ENCODE peak calls at places on chromosomes 5 and 9, in ten cellular contexts. D is occipital lobe; A is HTR-8/SVneo; K is nephron progenitor cell; Q is fibroblast of lung; I is activated naive CD8-positive, alpha-beta T cell treated with anti-CD3 and anti-CD28 coated beads, Interleukin-2, amount 50 U/mL, for 16 hours; M is HFF-Myc; W is cardiac fibroblast; E is central memory CD4-positive, alpha-beta T cell; L is activated CD8-positive, alpha-beta T cell treated with anti-CD3 and anti-CD28 coated beads for 36 hours. C is an unnamed sample.
A peak's percentile ranks its signal among the peaks of the same experiment; 100 is the strongest.

GRCh38 chr5:120927923-120928322 is 463.8 kb downstream of the PRR16 start:
- DNase-seq in D (no peak), A (no peak), K (no peak), W (no peak), L (no peak), I (no peak), M (no peak), E (no peak), Q (no peak), C (no peak)

GRCh38 chr5:135307143-135307903 is 91.7 kb downstream of the MACROH2A1 start:
- DNase-seq in W (no peak), D (no peak), L (no peak), Q (no peak), E (no peak), I (no peak), M (no peak), K (peak; percentile 29), A (no peak), C (no peak)

GRCh38 chr9:126293522-126293889 is 33.1 kb upstream of the MVB12B start:
- DNase-seq in W (no peak), I (no peak), D (no peak), K (no peak), Q (no peak), A (no peak), L (peak; percentile 20), E (no peak), M (no peak), C (no peak)

GRCh38 chr9:127132921-127133647 is 10.6 kb upstream of the ANGPTL2 start:
- DNase-seq in I (no peak), Q (peak; percentile 46), E (no peak), L (no peak), W (peak; percentile 53), A (no peak), M (no peak), D (no peak), K (peak; percentile 38), C (no peak)

GRCh38 chr5:151651997-151652645 is 34.6 kb downstream of the SPARC start:
- DNase-seq in L (peak; percentile 81), K (peak; percentile 84), E (peak; percentile 17), D (peak; percentile 76), M (peak; percentile 66), W (peak; percentile 86), A (peak; percentile 87), Q (peak; percentile 79), I (peak; percentile 45), C (peak; percentile 72)

GRCh38 chr5:151751091-151751490 is 7.3 kb downstream of the ATOX1 start:
- DNase-seq in K (no peak), L (no peak), E (no peak), W (peak; percentile 70), Q (no peak), I (no peak), A (no peak), D (no peak), M (no peak), C (no peak)

GRCh38 chr9:123763910-123764588 is 165.9 kb downstream of the DENND1A start:
- DNase-seq in W (peak; percentile 84), M (no peak), E (no peak), I (no peak), D (no peak), Q (peak; percentile 42), K (no peak), L (no peak), A (peak; percentile 17), C (peak; percentile 72)

GRCh38 chr9:83346655-83347393 is 191.4 kb downstream of the FRMD3 start:
- DNase-seq in L (no peak), M (no peak), W (peak; percentile 32), A (no peak), K (no peak), I (no peak), E (no peak), D (no peak), Q (no peak), C (no peak)

GRCh38 chr5:15255601-15256000 is 244.4 kb upstream of the FBXL7 start:
- DNase-seq in A (no peak), L (no peak), D (no peak), M (no peak), K (no peak), Q (no peak), I (no peak), W (no peak), E (no peak), C (no peak)

GRCh38 chr9:135939351-135940265 is 21.6 kb downstream of the UBAC1 start:
- DNase-seq in L (peak; percentile 70), W (no peak), D (no peak), K (no peak), A (no peak), E (peak; percentile 35), M (no peak), I (no peak), Q (no peak), C (no peak)

GRCh38 chr5:10485142-10485795 is 43.6 kb downstream of the ROPN1L start:
- DNase-seq in W (peak; percentile 77), M (no peak), E (no peak), K (no peak), L (peak; percentile 26), Q (peak; percentile 96), A (peak; percentile 60), I (no peak), D (no peak), C (peak; percentile 77)

GRCh38 chr5:137300411-137301240 is 198.5 kb downstream of the SPOCK1 start:
- DNase-seq in Q (peak; percentile 41), L (no peak), W (peak; percentile 74), M (no peak), K (no peak), I (no peak), E (no peak), A (no peak), D (no peak), C (peak; percentile 79)

GRCh38 chr5:35247645-35248034 is 17.4 kb upstream of the PRLR start:
- DNase-seq in K (no peak), I (no peak), A (no peak), E (no peak), L (no peak), D (no peak), Q (no peak), M (no peak), W (peak; percentile 64), C (peak; percentile 8)

GRCh38 chr9:69611221-69611620 is 61.0 kb downstream of the APBA1 start:
- DNase-seq in D (no peak), L (no peak), K (no peak), I (no peak), M (no peak), A (no peak), W (no peak), Q (no peak), E (no peak), C (no peak)

GRCh38 chr5:143355710-143356109 is 47.8 kb downstream of the NR3C1 start:
- DNase-seq in I (no peak), E (peak; percentile 67), M (peak; percentile 96), K (no peak), W (peak; percentile 97), Q (peak; percentile 93), L (peak; percentile 58), A (peak; percentile 87), D (peak; percentile 17), C (peak; percentile 83)

GRCh38 chr5:73093943-73094342 is 26.4 kb upstream of the TMEM171 start:
- DNase-seq in E (no peak), A (no peak), D (no peak), I (no peak), M (peak; percentile 11), Q (peak; percentile 53), L (peak; percentile 26), K (no peak), W (peak; percentile 85), C (peak; percentile 34)

GRCh38 chr9:21121079-21121478 is 20.6 kb downstream of the IFNW1 start:
- DNase-seq in D (no peak), I (no peak), M (no peak), W (no peak), K (no peak), L (peak; percentile 61), E (no peak), Q (no peak), A (no peak), C (no peak)

C was measured in stromal cell of bone marrow.